ENCODE peak calls at places on chromosomes 4 and X, in four cellular contexts. One of them, this sample, is unnamed.

GRCh38 chrX:118117069-118117405 is 427 bp upstream of the KLHL13 start:
- DNase-seq in K562: no peak
- DNase-seq in A549: no peak
- DNase-seq in endothelial cell of umbilical vein: no peak
- DNase-seq in this sample: no peak

GRCh38 chr4:140374130-140374477 is 658 bp downstream of the SCOC start:
- DNase-seq in K562: no peak
- DNase-seq in A549: no peak
- DNase-seq in endothelial cell of umbilical vein: no peak
- DNase-seq in this sample: no peak

GRCh38 chrX:18098704-18099103 is 122.0 kb downstream of the BEND2 start:
- DNase-seq in K562: no peak
- DNase-seq in A549: no peak
- DNase-seq in endothelial cell of umbilical vein: no peak
- DNase-seq in this sample: peak

GRCh38 chrX:121642415-121642814 is 595.0 kb downstream of the GLUD2 start:
- DNase-seq in K562: no peak
- DNase-seq in A549: no peak
- DNase-seq in endothelial cell of umbilical vein: no peak
- DNase-seq in this sample: no peak

GRCh38 chrX:11499076-11500044 is 166.4 kb downstream of the ARHGAP6 start:
- DNase-seq in A549: no peak
- DNase-seq in K562: no peak
- DNase-seq in endothelial cell of umbilical vein: peak
- DNase-seq in this sample: no peak

GRCh38 chrX:72001471-72001870 is 90.8 kb downstream of the NHSL2 start:
- DNase-seq in K562: no peak
- DNase-seq in A549: no peak
- DNase-seq in endothelial cell of umbilical vein: no peak
- DNase-seq in this sample: peak

GRCh38 chrX:125651426-125651825 is 331.8 kb downstream of the TEX13C start:
- DNase-seq in A549: no peak
- DNase-seq in endothelial cell of umbilical vein: no peak
- DNase-seq in K562: no peak
- DNase-seq in this sample: no peak

GRCh38 chrX:1673337-1673736 is 58.5 kb downstream of the ASMT start:
- DNase-seq in endothelial cell of umbilical vein: peak
- DNase-seq in K562: peak
- DNase-seq in A549: peak
- DNase-seq in this sample: peak

GRCh38 chr4:55030606-55031005 is 94.8 kb downstream of the KDR start:
- DNase-seq in endothelial cell of umbilical vein: no peak
- DNase-seq in A549: no peak
- DNase-seq in K562: no peak
- DNase-seq in this sample: no peak

GRCh38 chrX:99914676-99915075 is 495.4 kb downstream of the PCDH19 start:
- DNase-seq in endothelial cell of umbilical vein: no peak
- DNase-seq in A549: peak
- DNase-seq in K562: no peak
- DNase-seq in this sample: no peak

GRCh38 chrX:150546711-150547153 is 21.7 kb upstream of the MTM1 start:
- DNase-seq in K562: no peak
- DNase-seq in endothelial cell of umbilical vein: no peak
- DNase-seq in A549: no peak
- DNase-seq in this sample: no peak

GRCh38 chr4:165921546-165921945 is 48.5 kb downstream of the TLL1 start:
- DNase-seq in A549: no peak
- DNase-seq in endothelial cell of umbilical vein: no peak
- DNase-seq in K562: no peak
- DNase-seq in this sample: no peak

GRCh38 chr4:13176603-13177190 is 307.4 kb downstream of the RAB28 start:
- DNase-seq in A549: no peak
- DNase-seq in endothelial cell of umbilical vein: no peak
- DNase-seq in K562: no peak
- DNase-seq in this sample: no peak

GRCh38 chrX:71181558-71181909 is 36.9 kb downstream of the NLGN3 start:
- DNase-seq in K562: no peak
- DNase-seq in endothelial cell of umbilical vein: no peak
- DNase-seq in A549: no peak
- DNase-seq in this sample: no peak

GRCh38 chr4:82618321-82618720 is 56.5 kb upstream of the TMEM150C start:
- DNase-seq in A549: no peak
- DNase-seq in endothelial cell of umbilical vein: no peak
- DNase-seq in K562: no peak
- DNase-seq in this sample: no peak

GRCh38 chr4:90069151-90069550 is 58.0 kb upstream of the CCSER1 start:
- DNase-seq in endothelial cell of umbilical vein: peak
- DNase-seq in A549: no peak
- DNase-seq in K562: no peak
- DNase-seq in this sample: no peak

GRCh38 chrX:13719192-13719856 is 15.1 kb downstream of the TRAPPC2 start:
- DNase-seq in endothelial cell of umbilical vein: no peak
- DNase-seq in K562: no peak
- DNase-seq in A549: no peak
- DNase-seq in this sample: no peak

GRCh38 chr4:113077611-113078010 is 28.2 kb downstream of the ANK2 start:
- DNase-seq in A549: no peak
- DNase-seq in endothelial cell of umbilical vein: no peak
- DNase-seq in K562: no peak
- DNase-seq in this sample: no peak

GRCh38 chr4:107870236-107870635 is 45.5 kb downstream of the SGMS2 start:
- DNase-seq in A549: no peak
- DNase-seq in endothelial cell of umbilical vein: peak
- DNase-seq in K562: no peak
- DNase-seq in this sample: no peak

GRCh38 chr4:152778656-152779512 is 646 bp downstream of the TIGD4 start:
- DNase-seq in A549: peak
- DNase-seq in K562: no peak
- DNase-seq in endothelial cell of umbilical vein: peak
- DNase-seq in this sample: peak

GRCh38 chr4:141458501-141458900 is 177.9 kb upstream of the IL15 start:
- DNase-seq in A549: peak
- DNase-seq in K562: no peak
- DNase-seq in endothelial cell of umbilical vein: peak
- DNase-seq in this sample: no peak

GRCh38 chr4:37742149-37742548 is 56.0 kb upstream of the RELL1 start:
- DNase-seq in endothelial cell of umbilical vein: no peak
- DNase-seq in A549: no peak
- DNase-seq in K562: no peak
- DNase-seq in this sample: no peak

GRCh38 chr4:8856835-8857590 is 14.6 kb downstream of the HMX1 start:
- DNase-seq in A549: no peak
- DNase-seq in K562: no peak
- DNase-seq in endothelial cell of umbilical vein: no peak
- DNase-seq in this sample: peak

GRCh38 chr4:123398803-123399637 is 2.4 kb downstream of the SPRY1 start:
- DNase-seq in A549: peak
- DNase-seq in endothelial cell of umbilical vein: peak
- DNase-seq in K562: no peak
- DNase-seq in this sample: peak

GRCh38 chr4:48329976-48330375 is 11.4 kb upstream of the SLAIN2 start:
- DNase-seq in A549: peak
- DNase-seq in endothelial cell of umbilical vein: peak
- DNase-seq in K562: no peak
- DNase-seq in this sample: no peak

GRCh38 chr4:24104173-24104572 is 214.3 kb upstream of the PPARGC1A start:
- DNase-seq in A549: no peak
- DNase-seq in endothelial cell of umbilical vein: no peak
- DNase-seq in K562: no peak
- DNase-seq in this sample: no peak

GRCh38 chr4:89056953-89057398 is at the start of gene FAM13A:
- DNase-seq in K562: peak
- DNase-seq in A549: peak
- DNase-seq in endothelial cell of umbilical vein: peak
- DNase-seq in this sample: peak

GRCh38 chr4:154807042-154807630 is 26.1 kb downstream of the RBM46 start:
- DNase-seq in A549: peak
- DNase-seq in K562: peak
- DNase-seq in endothelial cell of umbilical vein: peak
- DNase-seq in this sample: no peak
- TF ChIP-seq CTCF in A549: peak
- TF ChIP-seq CTCF in K562: peak
- TF ChIP-seq CTCF in endothelial cell of umbilical vein: peak
- TF ChIP-seq CTCF in this sample: no peak

DNA sequence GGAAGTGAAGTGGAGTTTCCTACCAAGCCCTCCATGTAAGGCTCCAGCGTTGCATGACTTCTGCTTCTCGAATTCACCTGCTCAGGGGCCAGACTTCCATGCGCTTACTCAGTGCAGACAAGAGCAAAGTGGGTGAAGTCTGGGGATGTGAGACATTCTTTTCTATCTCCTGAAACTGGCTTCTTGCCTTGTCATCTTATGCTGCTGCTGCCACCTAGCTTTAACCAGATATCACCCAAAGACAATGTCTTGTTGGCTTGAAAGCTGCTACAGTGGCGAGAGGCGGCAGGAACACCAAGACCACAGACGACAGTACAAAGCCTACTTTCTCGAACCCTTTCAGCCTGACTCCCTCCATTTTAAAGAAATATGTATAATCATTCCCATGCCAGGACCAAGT is 103.6 kb upstream of the ADGRG2 start:
- DNase-seq in A549: peak
- DNase-seq in K562: no peak
- DNase-seq in endothelial cell of umbilical vein: no peak
- DNase-seq in this sample: peak
- TF ChIP-seq JUN in A549: no peak
- TF ChIP-seq JUN in K562: no peak
- TF ChIP-seq JUN in endothelial cell of umbilical vein: no peak
- TF ChIP-seq JUN in this sample: no peak

GRCh38 chr4:2059726-2060577 is 825 bp downstream of the NAT8L start:
- DNase-seq in A549: no peak
- DNase-seq in endothelial cell of umbilical vein: no peak
- DNase-seq in K562: peak
- DNase-seq in this sample: no peak
- TF ChIP-seq CTCF in A549: no peak
- TF ChIP-seq CTCF in endothelial cell of umbilical vein: no peak
- TF ChIP-seq CTCF in K562: no peak
- TF ChIP-seq CTCF in this sample: no peak

GRCh38 chr4:80004319-80004718 is 68.7 kb downstream of the ANTXR2 start:
- DNase-seq in endothelial cell of umbilical vein: no peak
- DNase-seq in A549: no peak
- DNase-seq in K562: no peak
- DNase-seq in this sample: no peak

GRCh38 chr4:80006935-80007744 is 65.9 kb downstream of the ANTXR2 start:
- DNase-seq in A549: no peak
- DNase-seq in K562: peak
- DNase-seq in endothelial cell of umbilical vein: peak
- DNase-seq in this sample: no peak

GRCh38 chr4:80008351-80008750 is 64.7 kb downstream of the ANTXR2 start:
- DNase-seq in A549: no peak
- DNase-seq in K562: no peak
- DNase-seq in endothelial cell of umbilical vein: no peak
- DNase-seq in this sample: no peak

GRCh38 chr4:80007745-80008149 is 65.3 kb downstream of the ANTXR2 start:
- DNase-seq in endothelial cell of umbilical vein: peak
- DNase-seq in K562: no peak
- DNase-seq in A549: no peak
- DNase-seq in this sample: no peak

GRCh38 chr4:80005863-80006262 is 67.2 kb downstream of the ANTXR2 start:
- DNase-seq in A549: no peak
- DNase-seq in endothelial cell of umbilical vein: peak
- DNase-seq in K562: peak
- DNase-seq in this sample: no peak
- TF ChIP-seq JUN in A549: no peak
- TF ChIP-seq JUN in endothelial cell of umbilical vein: no peak
- TF ChIP-seq JUN in K562: no peak
- TF ChIP-seq JUN in this sample: no peak

GRCh38 chr4:1169691-1170096 is 2.7 kb downstream of the SPON2 start:
- DNase-seq in K562: no peak
- DNase-seq in endothelial cell of umbilical vein: no peak
- DNase-seq in A549: no peak
- DNase-seq in this sample: no peak
- TF ChIP-seq CTCF in K562: no peak
- TF ChIP-seq CTCF in endothelial cell of umbilical vein: no peak
- TF ChIP-seq CTCF in A549: no peak
- TF ChIP-seq CTCF in this sample: no peak

This sample was measured in WTC11.